ENCODE peak calls at places on chromosome 1, in four cellular contexts. One of them, this sample, is unnamed.

GRCh38 chr1:175072131-175072941 is 4.7 kb downstream of the TNN start:
- DNase-seq in activated T-cell treated with anti-CD3 and anti-CD28 coated beads for 1 hour: no peak
- DNase-seq in frontal cortex: peak; percentile 56
- DNase-seq in amniotic epithelial cell: peak; percentile 17
- DNase-seq in this sample: no peak

GRCh38 chr1:1335792-1336248 is 4.7 kb downstream of the TAS1R3 start:
- DNase-seq in frontal cortex: no peak
- DNase-seq in activated T-cell treated with anti-CD3 and anti-CD28 coated beads for 1 hour: no peak
- DNase-seq in amniotic epithelial cell: no peak
- DNase-seq in this sample: no peak

GRCh38 chr1:6470132-6471085 is 4.4 kb upstream of the TNFRSF25 start:
- DNase-seq in frontal cortex: no peak
- DNase-seq in activated T-cell treated with anti-CD3 and anti-CD28 coated beads for 1 hour: no peak
- DNase-seq in amniotic epithelial cell: no peak
- DNase-seq in this sample: no peak

GRCh38 chr1:17672226-17672625 is 82.9 kb upstream of the ACTL8 start:
- DNase-seq in frontal cortex: no peak
- DNase-seq in activated T-cell treated with anti-CD3 and anti-CD28 coated beads for 1 hour: no peak
- DNase-seq in amniotic epithelial cell: no peak
- DNase-seq in this sample: no peak

GRCh38 chr1:245356891-245357585 is 202.3 kb downstream of the KIF26B start:
- DNase-seq in activated T-cell treated with anti-CD3 and anti-CD28 coated beads for 1 hour: no peak
- DNase-seq in frontal cortex: no peak
- DNase-seq in amniotic epithelial cell: peak; percentile 55
- DNase-seq in this sample: no peak

GRCh38 chr1:151199860-151200581 is 1.7 kb downstream of the PIP5K1A start:
- DNase-seq in activated T-cell treated with anti-CD3 and anti-CD28 coated beads for 1 hour: no peak
- DNase-seq in amniotic epithelial cell: peak; percentile 94
- DNase-seq in frontal cortex: no peak
- DNase-seq in this sample: no peak

GRCh38 chr1:153932071-153932592 is 9.4 kb upstream of the GATAD2B start:
- DNase-seq in frontal cortex: no peak
- DNase-seq in amniotic epithelial cell: no peak
- DNase-seq in activated T-cell treated with anti-CD3 and anti-CD28 coated beads for 1 hour: no peak
- DNase-seq in this sample: no peak

GRCh38 chr1:153932593-153933131 is 9.9 kb upstream of the GATAD2B start:
- DNase-seq in activated T-cell treated with anti-CD3 and anti-CD28 coated beads for 1 hour: no peak
- DNase-seq in frontal cortex: no peak
- DNase-seq in amniotic epithelial cell: no peak
- DNase-seq in this sample: no peak

GRCh38 chr1:165898837-165899236 is 71.4 kb downstream of the UCK2 start:
- DNase-seq in activated T-cell treated with anti-CD3 and anti-CD28 coated beads for 1 hour: no peak
- DNase-seq in frontal cortex: no peak
- DNase-seq in amniotic epithelial cell: peak; percentile 98
- DNase-seq in this sample: no peak

GRCh38 chr1:46616277-46617107 is at the start of gene MOB3C:
- DNase-seq in frontal cortex: peak; percentile 81
- DNase-seq in amniotic epithelial cell: peak; percentile 79
- DNase-seq in activated T-cell treated with anti-CD3 and anti-CD28 coated beads for 1 hour: peak; percentile 54
- DNase-seq in this sample: peak; percentile 55